ENCODE peak calls at places on chromosomes 2 and 18, in five cellular contexts. P is heart right ventricle; L is activated CD4-positive, alpha-beta T cell treated with anti-CD3 and anti-CD28 coated beads, Interleukin-2, amount 50 U/mL, for 1 hour; F is RCC 7860; G is GM03348. T is an unnamed sample.

GRCh38 chr2:15748736-15749323 is 157.2 kb downstream of the DDX1 start:
- DNase-seq in P (no peak), L (no peak), F (no peak), G (no peak), T (no peak)

GRCh38 chr2:113202305-113203216 is 28.8 kb downstream of the PSD4 start:
- DNase-seq in P (no peak), L (no peak), F (peak), G (no peak), T (no peak)

GRCh38 chr2:239961662-239962220 is 63.4 kb downstream of the NDUFA10 start:
- DNase-seq in P (no peak), L (no peak), F (no peak), G (no peak), T (no peak)

GRCh38 chr2:111617804-111618576 is 266.0 kb downstream of the ANAPC1 start:
- DNase-seq in P (peak), L (no peak), F (no peak), G (peak), T (no peak)

GRCh38 chr2:106843910-106844250 is 42.1 kb downstream of the ST6GAL2 start:
- DNase-seq in P (no peak), L (no peak), F (no peak), G (no peak), T (no peak)

GRCh38 chr2:217366246-217366645 is 506.4 kb upstream of the TNP1 start:
- DNase-seq in P (no peak), L (no peak), F (no peak), G (no peak), T (no peak)

GRCh38 chr2:200677161-200677560 is 91.3 kb downstream of the AOX1 start:
- DNase-seq in P (no peak), L (no peak), F (no peak), G (no peak), T (no peak)

GRCh38 chr2:9656270-9656766 is 25.5 kb upstream of the YWHAQ start:
- DNase-seq in P (no peak), L (peak), F (peak), G (peak), T (no peak)

GRCh38 chr18:62399781-62400308 is 74.7 kb downstream of the TNFRSF11A start:
- DNase-seq in P (no peak), L (no peak), F (no peak), G (no peak), T (no peak)

GRCh38 chr18:60099709-60100108 is 199.9 kb downstream of the PMAIP1 start:
- DNase-seq in P (no peak), L (no peak), F (no peak), G (no peak), T (no peak)

GRCh38 chr2:55901322-55901721 is 22.3 kb downstream of the EFEMP1 start:
- DNase-seq in P (no peak), L (no peak), F (peak), G (peak), T (no peak)

GRCh38 chr2:10260130-10260529 is 42.6 kb upstream of the HPCAL1 start:
- DNase-seq in P (no peak), L (no peak), F (peak), G (peak), T (no peak)

GRCh38 chr2:34991508-34992274 is 1363.9 kb upstream of the CRIM1 start:
- DNase-seq in P (no peak), L (no peak), F (no peak), G (no peak), T (no peak)

GRCh38 chr2:2862386-2862785 is 515.2 kb downstream of the EIPR1 start:
- DNase-seq in P (no peak), L (no peak), F (no peak), G (no peak), T (no peak)

GRCh38 chr2:17413031-17413430 is 105.2 kb downstream of the RAD51AP2 start:
- DNase-seq in P (no peak), L (no peak), F (no peak), G (peak), T (no peak)

GRCh38 chr18:42564761-42565160 is 550.7 kb downstream of the RIT2 start:
- DNase-seq in P (no peak), L (no peak), F (no peak), G (no peak), T (no peak)

GRCh38 chr2:8590940-8591339 is 90.9 kb upstream of the ID2 start:
- DNase-seq in P (no peak), L (no peak), F (no peak), G (no peak), T (no peak)

GRCh38 chr2:231001921-231002320 is 6.0 kb downstream of the SPATA3 start:
- DNase-seq in P (no peak), L (no peak), F (no peak), G (no peak), T (no peak)

GRCh38 chr2:68252407-68253210 is at the start of gene PPP3R1:
- DNase-seq in P (peak), L (peak), F (peak), G (peak), T (peak)

GRCh38 chr2:238507836-238508235 is 81.1 kb downstream of the ASB1 start:
- DNase-seq in P (no peak), L (no peak), F (no peak), G (no peak), T (peak)

GRCh38 chr2:53559302-53559967 is 208.2 kb upstream of the CHAC2 start:
- DNase-seq in P (no peak), L (no peak), F (peak), G (no peak), T (no peak)

GRCh38 chr2:38178142-38178541 is 102.2 kb upstream of the CYP1B1 start:
- DNase-seq in P (no peak), L (no peak), F (peak), G (peak), T (no peak)

GRCh38 chr2:1538663-1539062 is 125.4 kb downstream of the TPO start:
- DNase-seq in P (no peak), L (no peak), F (no peak), G (no peak), T (no peak)

GRCh38 chr2:96157649-96158553 is 12.7 kb upstream of the DUSP2 start:
- DNase-seq in P (no peak), L (peak), F (no peak), G (no peak), T (no peak)

GRCh38 chr2:236627846-236628245 is 58.2 kb downstream of the ACKR3 start:
- DNase-seq in P (no peak), L (no peak), F (no peak), G (no peak), T (no peak)

GRCh38 chr2:192253692-192254091 is 59.0 kb upstream of the TMEFF2 start:
- DNase-seq in P (no peak), L (no peak), F (no peak), G (no peak), T (no peak)

GRCh38 chr2:113138428-113139322 is 11.3 kb downstream of the IL1RN start:
- DNase-seq in P (peak), L (peak), F (peak), G (peak), T (no peak)

T was measured in mesothelial cell of epicardium.